ENCODE peak calls at places on chromosomes 7 and 10, in four cellular contexts. C is hepatocyte, M is tibial nerve, H is tibial artery. L is an unnamed sample. For H3K27me3, the result is how much of the 10 kb centered on the place peaks cover.

GRCh38 chr10:70742537-70743429 is 42.4 kb downstream of the TBATA start:
- DNase-seq in C (peak), M (no peak), H (no peak), L (peak)

GRCh38 chr10:94358480-94358879 is 4.3 kb downstream of the NOC3L start:
- DNase-seq in C (no peak), M (no peak), H (no peak), L (no peak)

GRCh38 chr7:11703829-11704228 is 128.2 kb downstream of the THSD7A start:
- DNase-seq in C (no peak), M (no peak), H (no peak), L (no peak)

GRCh38 chr10:64846706-64847105 is 1325.5 kb downstream of the REEP3 start:
- DNase-seq in C (no peak), M (no peak), H (no peak), L (no peak)

GRCh38 chr7:84248267-84248666 is 53.7 kb upstream of the SEMA3A start:
- DNase-seq in C (no peak), M (no peak), H (no peak), L (no peak)

GRCh38 chr10:51905050-51905449 is 205.7 kb upstream of the CSTF2T start:
- DNase-seq in C (no peak), M (no peak), H (no peak), L (no peak)

GRCh38 chr7:136887317-136887716 is 18.9 kb downstream of the CHRM2 start:
- DNase-seq in C (no peak), M (no peak), H (no peak), L (no peak)

GRCh38 chr10:1007583-1007982 is 18.1 kb downstream of the IDI2 start:
- DNase-seq in C (no peak), M (no peak), H (no peak), L (no peak)

GRCh38 chr7:125857606-125858005 is 928.0 kb upstream of the POT1 start:
- DNase-seq in C (no peak), M (no peak), H (no peak), L (no peak)

GRCh38 chr7:88226886-88227516 is 7.2 kb upstream of the SRI start:
- DNase-seq in C (peak), M (no peak), H (no peak), L (peak)

GRCh38 chr10:131689016-131689415 is 211.8 kb upstream of the PPP2R2D start:
- DNase-seq in C (no peak), M (no peak), H (no peak), L (no peak)

GRCh38 chr10:33509231-33509871 is 174.9 kb upstream of the NRP1 start:
- DNase-seq in C (peak), M (peak), H (peak), L (no peak)

DNA sequence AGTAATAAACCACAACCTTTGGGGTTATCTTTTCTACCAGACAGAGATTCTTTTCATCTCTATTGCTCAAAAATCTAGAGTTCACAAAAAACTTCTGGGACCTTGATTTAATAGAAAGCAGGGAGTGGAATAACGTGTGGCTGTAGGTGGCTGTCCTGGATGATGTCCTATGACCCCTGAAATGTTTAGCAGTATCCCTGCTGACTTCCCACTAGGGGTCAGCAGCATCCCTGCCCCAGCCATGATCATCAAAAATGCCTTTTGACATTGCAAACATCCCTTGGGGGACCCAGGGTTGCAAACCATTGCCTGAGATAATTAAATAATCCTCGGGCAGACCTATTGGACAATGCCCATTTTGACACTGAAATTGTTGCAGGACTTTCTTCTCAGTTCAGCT is 177.1 kb downstream of the USP6NL start:
- DNase-seq in C (no peak), M (no peak), H (no peak), L (no peak)
- TF ChIP-seq CTCF in C (peak), M (no peak), H (no peak), L (no peak)

GRCh38 chr7:128189231-128189930 is 51.7 kb upstream of the LEP start:
- DNase-seq in C (no peak), M (no peak), H (peak), L (no peak)
- H3K27me3 ChIP-seq in C (under half), M (under half), H (under half), L (under half)

GRCh38 chr7:148458263-148458662 is 132.3 kb upstream of the C7orf33 start:
- DNase-seq in C (no peak), M (no peak), H (no peak), L (no peak)
- TF ChIP-seq CTCF in C (peak), M (no peak), H (no peak), L (no peak)

GRCh38 chr10:100569687-100570517 is 34.2 kb downstream of the HIF1AN start:
- DNase-seq in C (no peak), M (no peak), H (no peak), L (no peak)

GRCh38 chr10:100570518-100570865 is 34.7 kb downstream of the HIF1AN start:
- DNase-seq in C (no peak), M (no peak), H (no peak), L (no peak)

GRCh38 chr10:100567826-100568225 is 32.1 kb downstream of the HIF1AN start:
- DNase-seq in C (no peak), M (no peak), H (no peak), L (no peak)

GRCh38 chr10:100568937-100569336 is 33.2 kb downstream of the HIF1AN start:
- DNase-seq in C (no peak), M (no peak), H (no peak), L (no peak)

DNA sequence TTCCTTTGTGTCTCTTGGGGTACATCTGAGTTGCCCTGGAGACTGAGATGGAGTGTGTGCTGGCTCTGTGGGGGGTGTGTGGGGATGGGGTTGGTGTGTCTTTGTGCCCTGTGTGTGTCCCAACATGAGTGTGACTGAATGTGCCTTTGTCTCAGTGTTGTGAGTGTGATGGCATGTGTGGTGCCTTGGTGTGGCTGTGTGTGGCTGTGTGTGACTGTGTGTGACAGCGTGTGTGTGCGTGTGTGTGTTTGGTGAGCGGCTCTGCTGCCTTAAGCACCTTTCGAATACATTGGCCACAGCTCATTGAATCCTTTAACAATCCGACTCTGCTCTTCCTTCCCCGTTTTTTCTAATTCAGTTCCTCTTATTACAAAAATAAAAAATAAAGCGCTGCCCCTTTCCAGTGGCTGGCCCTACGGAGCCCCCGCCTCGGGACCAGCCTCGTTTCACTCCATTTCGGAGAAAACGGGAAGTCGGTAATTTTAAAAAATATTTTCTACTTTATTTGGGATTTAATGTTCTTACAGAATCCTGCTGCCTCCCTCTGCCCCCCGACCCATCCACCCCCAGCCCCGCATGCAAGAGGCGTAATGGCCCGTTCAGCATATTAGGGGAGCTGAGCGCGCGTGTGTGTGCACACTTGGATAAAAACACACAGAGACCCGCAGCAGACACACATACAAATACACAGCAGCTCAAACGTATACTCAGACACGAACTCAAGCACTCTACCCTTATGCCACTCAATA is 35.5 kb downstream of the HIF1AN start:
- DNase-seq in C (no peak), M (no peak), H (no peak), L (peak)
- H3K27me3 ChIP-seq in C (under half), M (half or more), H (half or more), L (under half)

GRCh38 chr10:44053391-44053790 is 331.5 kb downstream of the CXCL12 start:
- DNase-seq in C (no peak), M (no peak), H (no peak), L (no peak)

GRCh38 chr10:44054046-44054445 is 330.9 kb downstream of the CXCL12 start:
- DNase-seq in C (no peak), M (no peak), H (no peak), L (no peak)

GRCh38 chr10:44056947-44057811 is 327.7 kb downstream of the CXCL12 start:
- DNase-seq in C (no peak), M (no peak), H (no peak), L (peak)

GRCh38 chr10:44058259-44058658 is 326.6 kb downstream of the CXCL12 start:
- DNase-seq in C (no peak), M (no peak), H (no peak), L (no peak)

DNA sequence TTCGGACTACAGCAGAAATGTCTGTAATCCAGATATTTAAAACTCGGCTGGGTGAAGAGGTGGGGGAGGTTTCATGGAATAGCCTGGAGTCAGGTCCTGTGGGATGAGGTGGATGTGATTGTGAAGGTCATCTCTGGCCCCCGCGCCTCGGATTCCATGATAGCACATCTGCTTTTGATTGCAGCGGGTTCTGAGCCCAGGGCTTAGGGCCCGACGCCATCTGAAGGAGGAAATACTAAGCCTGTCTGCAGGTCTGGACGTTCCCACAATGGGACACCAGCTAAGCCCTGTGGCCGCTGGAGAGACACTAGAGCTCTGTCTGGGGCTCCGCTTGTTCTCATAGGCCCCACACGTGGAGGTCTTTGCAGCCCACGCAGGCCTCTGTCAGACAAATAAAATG is 328.7 kb downstream of the CXCL12 start:
- DNase-seq in C (no peak), M (no peak), H (no peak), L (no peak)
- TF ChIP-seq CTCF in C (no peak), M (no peak), H (no peak), L (no peak)

DNA sequence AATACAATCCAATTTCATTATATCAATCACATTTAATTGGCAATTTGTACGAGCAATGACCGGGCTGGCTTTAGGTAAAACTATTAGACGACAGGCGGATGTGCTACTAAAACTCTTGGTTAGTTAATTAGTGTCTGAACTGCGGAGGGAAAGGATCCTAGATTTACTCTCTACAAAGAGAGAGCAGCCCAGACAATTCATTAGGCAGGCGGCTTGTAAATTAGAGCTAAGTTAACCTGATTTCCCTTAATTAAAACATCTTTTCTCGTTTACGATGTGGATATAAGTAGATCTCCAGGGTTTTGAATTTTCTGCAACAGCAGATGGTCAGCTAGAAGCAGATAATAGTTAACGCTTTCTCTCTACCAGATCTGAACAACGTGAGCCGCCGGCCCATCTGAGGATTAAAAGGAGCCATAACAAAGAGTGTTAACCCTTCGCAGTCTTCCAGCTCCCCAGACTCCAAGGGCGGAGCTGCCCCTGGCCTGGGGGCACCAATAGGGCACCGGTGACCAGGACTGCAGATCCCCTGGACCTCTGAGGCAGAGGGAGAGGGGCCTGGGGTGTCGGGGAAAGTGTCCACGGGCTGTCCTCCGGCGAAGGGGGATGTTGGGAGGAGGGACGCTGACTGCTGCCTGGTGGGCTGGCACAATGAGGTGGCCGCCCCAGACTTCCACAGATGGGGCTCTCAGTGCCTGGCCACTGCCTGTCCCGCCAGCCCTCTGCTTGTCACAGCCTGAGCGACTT is 6.3 kb upstream of the UNCX start:
- DNase-seq in C (no peak), M (no peak), H (no peak), L (no peak)
- H3K27me3 ChIP-seq in C (half or more), M (half or more), H (half or more), L (under half)

DNA sequence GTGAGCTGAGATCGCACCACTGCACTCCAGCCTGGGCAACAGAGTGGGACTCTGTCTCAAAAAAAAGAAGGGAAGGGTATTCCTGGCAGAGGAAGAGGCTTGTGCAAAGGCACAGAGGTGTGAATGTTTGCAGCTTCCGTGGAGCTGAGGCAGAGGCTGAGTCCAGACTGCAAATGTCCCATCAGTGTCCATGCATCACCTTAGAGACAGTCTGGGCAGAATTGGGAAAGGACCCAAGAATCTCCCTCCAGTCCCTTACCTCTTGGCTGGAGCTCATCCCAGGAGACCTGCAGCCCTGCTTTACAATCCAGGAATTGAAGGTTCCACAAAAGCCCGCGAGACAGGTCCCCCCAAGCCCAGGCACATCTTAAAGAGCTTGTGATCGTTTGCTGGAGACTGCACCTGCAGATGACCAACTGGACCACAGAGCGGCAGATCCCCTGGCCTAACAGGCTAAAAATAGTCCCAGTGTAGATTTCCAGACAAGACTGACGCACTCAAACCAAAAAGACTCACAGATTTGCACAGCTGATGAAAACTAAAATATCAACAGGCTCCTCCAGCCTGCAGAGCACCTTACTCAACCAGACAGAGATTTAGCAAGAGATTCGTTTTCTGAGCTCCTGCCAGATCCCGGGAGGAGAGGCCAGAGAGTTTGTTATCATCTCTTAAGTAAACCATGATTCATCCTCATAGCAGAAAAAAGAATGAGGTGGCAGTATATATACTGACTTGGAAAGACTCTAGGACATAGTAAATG is 22.9 kb upstream of the NANOS1 start:
- DNase-seq in C (peak), M (peak), H (peak), L (peak)
- TF ChIP-seq CTCF in C (no peak), M (no peak), H (no peak), L (no peak)

GRCh38 chr10:99532687-99533495 is at the start of gene NKX2-3:
- DNase-seq in C (peak), M (peak), H (peak), L (peak)
- H3K27me3 ChIP-seq in C (half or more), M (half or more), H (half or more), L (half or more)

L was measured in upper lobe of left lung.